ENCODE peak calls at places on chromosomes 5 and 9, in six cellular contexts. M, I, K, A, S and W are unnamed samples. For H3K4me1, the result is how much of the 10 kb centered on the place peaks cover.

GRCh38 chr5:124289641-124290201 is 456.7 kb downstream of the ZNF608 start:
- DNase-seq in M (peak), I (peak), K (no peak), A (no peak), S (no peak), W (peak)

GRCh38 chr5:128378196-128378595 is 159.8 kb downstream of the FBN2 start:
- DNase-seq in M (no peak), I (no peak), K (no peak), A (no peak), S (no peak), W (no peak)

GRCh38 chr9:105439428-105439827 is 8.4 kb upstream of the FSD1L start:
- DNase-seq in M (no peak), I (no peak), K (no peak), A (no peak), S (no peak), W (no peak)

GRCh38 chr5:138874241-138874640 is 894 bp downstream of the LRRTM2 start:
- DNase-seq in M (no peak), I (no peak), K (no peak), A (peak), S (no peak), W (no peak)

GRCh38 chr5:115069087-115069968 is 100.4 kb downstream of the TRIM36 start:
- DNase-seq in M (peak), I (no peak), K (no peak), A (peak), S (no peak), W (peak)

GRCh38 chr5:168743617-168744016 is 164.4 kb upstream of the PANK3 start:
- DNase-seq in M (no peak), I (no peak), K (no peak), A (no peak), S (no peak), W (no peak)

GRCh38 chr5:132013006-132013689 is 1.7 kb upstream of the ACSL6 start:
- DNase-seq in M (peak), I (peak), K (peak), A (no peak), S (no peak), W (no peak)

GRCh38 chr5:144465441-144465840 is 294.8 kb downstream of the KCTD16 start:
- DNase-seq in M (no peak), I (no peak), K (no peak), A (no peak), S (no peak), W (no peak)

GRCh38 chr9:124110307-124110915 is 98.8 kb downstream of the LHX2 start:
- DNase-seq in M (peak), I (no peak), K (no peak), A (peak), S (peak), W (peak)

GRCh38 chr5:82641362-82641988 is 363.3 kb upstream of the RPS23 start:
- DNase-seq in M (peak), I (peak), K (peak), A (peak), S (peak), W (peak)

GRCh38 chr5:134435525-134435924 is 23.8 kb upstream of the CDKN2AIPNL start:
- DNase-seq in M (no peak), I (no peak), K (no peak), A (no peak), S (no peak), W (no peak)

GRCh38 chr5:15322426-15322825 is 177.6 kb upstream of the FBXL7 start:
- DNase-seq in M (no peak), I (no peak), K (no peak), A (no peak), S (no peak), W (no peak)

GRCh38 chr9:134930404-134930803 is 12.7 kb upstream of the FCN1 start:
- DNase-seq in M (no peak), I (no peak), K (no peak), A (no peak), S (no peak), W (no peak)

GRCh38 chr5:150428978-150429377 is 16.3 kb upstream of the CD74 start:
- DNase-seq in M (no peak), I (no peak), K (no peak), A (no peak), S (no peak), W (no peak)

DNA sequence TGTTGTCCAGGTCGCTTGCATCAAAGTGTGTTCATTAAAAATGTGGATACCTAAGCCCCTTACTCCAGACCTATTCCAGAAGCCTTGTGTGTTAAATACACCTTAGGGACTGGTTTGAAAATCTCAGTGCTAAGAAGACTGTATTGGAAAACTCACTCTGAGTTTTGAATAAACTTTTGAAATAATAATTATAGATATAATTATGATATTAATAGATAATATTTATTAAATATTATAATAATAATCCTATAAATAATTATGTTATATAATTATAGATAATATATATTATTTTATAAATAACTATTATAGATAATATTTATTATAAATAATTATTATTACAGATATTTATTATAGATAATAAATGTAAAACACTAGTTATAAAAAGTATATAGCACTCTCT is 165.3 kb downstream of the ARRDC3 start:
- DNase-seq in M (no peak), I (no peak), K (no peak), A (no peak), S (no peak), W (no peak)
- TF ChIP-seq POLR2A in M (no peak), I (no peak), K (no peak), A (no peak), S (no peak), W (no peak)

GRCh38 chr9:120475341-120475740 is 104.6 kb downstream of the CDK5RAP2 start:
- DNase-seq in M (no peak), I (no peak), K (no peak), A (no peak), S (peak), W (no peak)
- H3K4me1 ChIP-seq in M (under half), I (under half), K (under half), A (under half), S (under half), W (under half)

DNA sequence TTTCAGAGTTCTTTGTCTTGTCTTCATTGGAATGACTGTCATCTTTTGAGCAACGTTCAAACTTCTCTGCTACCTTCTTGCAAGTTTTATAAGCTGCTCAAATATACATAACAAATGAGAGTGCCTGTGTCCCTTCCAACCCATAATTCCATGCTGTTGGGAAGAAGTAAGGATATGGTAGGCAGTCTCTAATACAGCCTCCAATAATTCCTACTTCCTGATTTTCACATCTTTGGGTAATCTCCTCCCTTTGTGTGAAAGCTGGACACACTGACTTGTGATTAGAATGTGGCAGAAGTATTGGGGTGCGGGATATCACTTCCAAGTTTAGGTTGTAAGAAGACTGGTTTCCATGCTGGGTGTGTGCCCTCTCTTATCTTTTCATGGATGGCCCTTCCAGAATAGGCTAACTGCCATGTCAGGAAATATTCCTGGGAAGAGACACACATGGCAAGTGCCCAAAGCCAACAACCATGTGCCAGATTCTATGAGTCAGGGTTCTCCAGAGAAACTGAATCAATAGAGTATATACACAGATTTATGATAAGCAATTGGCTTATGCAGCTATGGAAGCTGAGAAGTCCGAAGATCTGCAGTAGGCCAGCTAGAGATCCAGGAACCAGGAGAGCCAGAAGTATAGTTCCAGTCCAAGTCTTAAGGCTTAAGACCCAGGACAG is 531.3 kb downstream of the NTRK2 start:
- DNase-seq in M (no peak), I (peak), K (no peak), A (no peak), S (no peak), W (peak)
- H3K27ac ChIP-seq in M (no peak), I (no peak), K (no peak), A (no peak), S (no peak), W (no peak)

GRCh38 chr5:79513519-79514390 is at the start of gene HOMER1:
- DNase-seq in M (peak), I (peak), K (peak), A (peak), S (peak), W (peak)

GRCh38 chr5:79511945-79512493 is 1.9 kb downstream of the HOMER1 start:
- DNase-seq in M (no peak), I (no peak), K (no peak), A (no peak), S (no peak), W (no peak)

GRCh38 chr5:79516986-79517385 is 3.1 kb upstream of the HOMER1 start:
- DNase-seq in M (no peak), I (no peak), K (no peak), A (no peak), S (no peak), W (no peak)

GRCh38 chr5:79512692-79513518 is 1.0 kb downstream of the HOMER1 start:
- DNase-seq in M (no peak), I (no peak), K (no peak), A (no peak), S (no peak), W (no peak)

GRCh38 chr5:79514391-79515105 is 614 bp upstream of the HOMER1 start:
- DNase-seq in M (peak), I (peak), K (peak), A (peak), S (peak), W (peak)
- TF ChIP-seq POLR2A in M (peak), I (peak), K (peak), A (peak), S (peak), W (peak)

DNA sequence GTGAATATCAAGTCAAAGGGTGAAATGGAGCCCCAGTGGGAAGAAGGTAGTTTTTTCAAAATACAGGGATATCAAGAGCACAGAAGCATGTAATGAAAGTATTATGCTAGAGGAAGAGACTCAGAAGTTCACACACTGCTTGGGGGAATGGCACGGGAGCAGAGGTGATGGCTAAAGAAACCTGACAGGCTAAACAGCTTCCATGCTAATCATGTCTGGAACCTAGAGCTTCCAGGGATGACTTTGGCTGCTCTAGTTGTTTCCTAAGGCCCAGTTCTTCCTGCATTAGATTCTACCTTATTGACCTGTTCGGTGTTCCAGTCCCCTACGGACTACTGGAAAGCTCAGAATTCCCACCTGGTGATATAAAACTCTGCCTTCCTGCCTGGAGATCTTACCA is 34.3 kb downstream of the TRIM32 start:
- DNase-seq in M (no peak), I (no peak), K (no peak), A (no peak), S (no peak), W (no peak)
- H3K4me1 ChIP-seq in M (under half), I (under half), K (under half), A (under half), S (under half), W (under half)